ENCODE peak calls at places on chromosomes 6 and 20, in nine cellular contexts. N, E, T, K, C, V, D, O and Q are unnamed samples. For H3K4me1, the result is how much of the 10 kb centered on the place peaks cover.

GRCh38 chr6:11543919-11544518 is 6.5 kb downstream of the TMEM170B start:
- DNase-seq in N (no peak), E (no peak), T (no peak), K (no peak), C (no peak), V (no peak), D (no peak), O (no peak), Q (no peak)

GRCh38 chr6:75282706-75283105 is 1.9 kb downstream of the TMEM30A start:
- DNase-seq in N (no peak), E (no peak), T (no peak), K (peak), C (peak), V (no peak), D (no peak), O (no peak), Q (no peak)

GRCh38 chr6:2061880-2062279 is 183.5 kb downstream of the GMDS start:
- DNase-seq in N (no peak), E (no peak), T (no peak), K (no peak), C (peak), V (no peak), D (no peak), O (no peak), Q (peak)

GRCh38 chr6:14265049-14266021 is 147.8 kb downstream of the CD83 start:
- DNase-seq in N (no peak), E (peak), T (no peak), K (peak), C (no peak), V (no peak), D (no peak), O (no peak), Q (no peak)

GRCh38 chr20:9565910-9566550 is 51.6 kb downstream of the LAMP5 start:
- DNase-seq in N (no peak), E (no peak), T (no peak), K (no peak), C (no peak), V (no peak), D (no peak), O (no peak), Q (no peak)

GRCh38 chr6:80210618-80211017 is 104.1 kb downstream of the BCKDHB start:
- DNase-seq in N (no peak), E (peak), T (no peak), K (no peak), C (no peak), V (peak), D (no peak), O (peak), Q (peak)

GRCh38 chr6:166691199-166691598 is 64.1 kb upstream of the RPS6KA2 start:
- DNase-seq in N (peak), E (no peak), T (peak), K (peak), C (peak), V (no peak), D (peak), O (peak), Q (peak)

GRCh38 chr6:109458774-109459531 is 3.4 kb upstream of the MICAL1 start:
- DNase-seq in N (no peak), E (no peak), T (no peak), K (no peak), C (no peak), V (peak), D (no peak), O (no peak), Q (no peak)

GRCh38 chr6:89073014-89073620 is 7.4 kb upstream of the PNRC1 start:
- DNase-seq in N (no peak), E (no peak), T (no peak), K (no peak), C (no peak), V (peak), D (no peak), O (peak), Q (no peak)

GRCh38 chr6:41258196-41258493 is 28.3 kb downstream of the TREM1 start:
- DNase-seq in N (no peak), E (no peak), T (no peak), K (no peak), C (no peak), V (no peak), D (no peak), O (no peak), Q (no peak)

GRCh38 chr20:24158271-24158670 is 169.7 kb upstream of the GGTLC1 start:
- DNase-seq in N (no peak), E (no peak), T (no peak), K (no peak), C (no peak), V (no peak), D (no peak), O (no peak), Q (no peak)

GRCh38 chr20:24350923-24351368 is 118.5 kb upstream of the SYNDIG1 start:
- DNase-seq in N (no peak), E (no peak), T (peak), K (peak), C (no peak), V (no peak), D (no peak), O (no peak), Q (peak)

GRCh38 chr6:96899019-96899418 is 1.3 kb upstream of the NDUFAF4 start:
- DNase-seq in N (peak), E (peak), T (peak), K (peak), C (peak), V (peak), D (peak), O (peak), Q (peak)

GRCh38 chr6:130749402-130749801 is 77.8 kb upstream of the SMLR1 start:
- DNase-seq in N (no peak), E (peak), T (peak), K (no peak), C (no peak), V (peak), D (no peak), O (peak), Q (no peak)

GRCh38 chr6:109454483-109455160 is 950 bp downstream of the MICAL1 start:
- DNase-seq in N (no peak), E (peak), T (no peak), K (peak), C (no peak), V (no peak), D (no peak), O (peak), Q (no peak)

GRCh38 chr6:151087861-151088598 is 151.7 kb upstream of the AKAP12 start:
- DNase-seq in N (no peak), E (peak), T (no peak), K (peak), C (no peak), V (no peak), D (no peak), O (no peak), Q (peak)

GRCh38 chr6:154953644-154954043 is 41.5 kb upstream of the TIAM2 start:
- DNase-seq in N (no peak), E (no peak), T (no peak), K (no peak), C (no peak), V (no peak), D (no peak), O (no peak), Q (no peak)

GRCh38 chr20:13995841-13996240 is 525 bp downstream of the MACROD2 start:
- DNase-seq in N (no peak), E (peak), T (peak), K (peak), C (peak), V (peak), D (no peak), O (peak), Q (no peak)

DNA sequence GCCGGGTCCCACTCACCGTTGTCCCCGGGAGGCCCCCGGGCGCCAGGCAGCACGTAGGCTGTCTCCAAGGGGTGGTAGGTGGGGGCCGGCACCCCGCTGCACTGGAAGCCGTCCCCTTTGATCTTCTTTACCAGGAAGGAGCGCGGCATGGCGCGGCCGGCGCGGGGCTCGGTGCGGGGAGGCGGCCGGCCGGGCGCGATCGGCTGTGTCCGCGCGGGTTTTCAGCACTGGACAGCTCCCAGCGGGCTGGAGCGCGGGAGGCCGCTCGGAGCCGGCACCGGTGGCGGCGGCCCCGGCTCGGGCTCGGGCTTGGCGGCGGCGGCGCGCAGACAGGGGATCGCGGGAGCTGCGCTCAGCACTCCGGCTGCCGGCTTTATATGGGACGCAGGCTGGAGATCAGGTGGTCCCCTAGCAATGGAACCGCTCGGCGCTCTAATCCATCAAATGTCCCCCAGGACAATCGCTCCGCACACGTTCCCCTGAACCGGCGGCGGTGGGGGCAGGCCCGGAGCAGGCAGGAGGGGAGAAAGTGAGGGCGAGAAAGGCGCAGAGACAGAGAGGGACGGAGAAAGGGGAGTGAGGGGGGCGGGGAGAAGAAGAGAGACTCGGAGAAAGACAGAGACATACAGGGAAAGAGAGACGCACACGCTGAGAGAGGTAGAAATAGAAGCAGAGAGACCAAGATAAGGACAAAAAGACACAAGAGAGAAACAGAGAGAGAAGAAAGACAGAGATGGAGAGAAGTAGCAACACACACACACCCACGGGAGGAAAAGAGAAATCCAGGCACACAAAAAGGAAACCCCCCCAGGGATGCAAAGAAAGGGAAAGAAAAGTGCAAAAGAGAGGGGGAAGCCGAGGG is at the start of gene SCRT2:
- DNase-seq in N (peak), E (peak), T (peak), K (peak), C (peak), V (peak), D (no peak), O (peak), Q (peak)
- TF ChIP-seq EZH2 in N (peak), E (peak), T (no peak), K (peak), C (no peak), V (peak), D (no peak), O (peak), Q (peak)

GRCh38 chr6:218153-219018 is 73.9 kb upstream of the DUSP22 start:
- DNase-seq in N (no peak), E (no peak), T (no peak), K (no peak), C (no peak), V (no peak), D (no peak), O (no peak), Q (no peak)
- H2AFZ ChIP-seq in N (no peak), E (no peak), T (no peak), K (no peak), C (no peak), V (no peak), D (no peak), O (no peak), Q (no peak)

GRCh38 chr6:90271831-90272230 is 24.8 kb downstream of the BACH2 start:
- DNase-seq in N (no peak), E (no peak), T (no peak), K (no peak), C (no peak), V (no peak), D (no peak), O (no peak), Q (no peak)
- H3K4me1 ChIP-seq in N (under half), E (under half), T (under half), K (under half), C (under half), V (under half), D (under half), O (under half), Q (under half)

GRCh38 chr20:20369353-20370086 is 1.6 kb downstream of the INSM1 start:
- DNase-seq in N (no peak), E (peak), T (peak), K (no peak), C (no peak), V (peak), D (no peak), O (peak), Q (no peak)
- TF ChIP-seq EZH2 in N (no peak), E (no peak), T (peak), K (no peak), C (peak), V (peak), D (no peak), O (peak), Q (peak)

GRCh38 chr20:35304956-35305355 is 12.7 kb upstream of the FAM83C start:
- DNase-seq in N (no peak), E (no peak), T (no peak), K (no peak), C (no peak), V (no peak), D (no peak), O (peak), Q (no peak)

GRCh38 chr20:35303735-35304431 is 11.7 kb upstream of the FAM83C start:
- DNase-seq in N (peak), E (peak), T (peak), K (peak), C (peak), V (peak), D (peak), O (peak), Q (peak)

GRCh38 chr20:35302421-35303335 is 10.5 kb upstream of the FAM83C start:
- DNase-seq in N (peak), E (no peak), T (peak), K (no peak), C (no peak), V (no peak), D (no peak), O (peak), Q (peak)

GRCh38 chr20:35301426-35301825 is 9.2 kb upstream of the FAM83C start:
- DNase-seq in N (no peak), E (no peak), T (no peak), K (no peak), C (no peak), V (no peak), D (no peak), O (no peak), Q (no peak)

GRCh38 chr20:35303382-35303734 is 11.1 kb upstream of the FAM83C start:
- DNase-seq in N (no peak), E (no peak), T (no peak), K (no peak), C (no peak), V (no peak), D (no peak), O (peak), Q (no peak)
- H2AFZ ChIP-seq in N (no peak), E (no peak), T (peak), K (peak), C (peak), V (no peak), D (no peak), O (no peak), Q (peak)

DNA sequence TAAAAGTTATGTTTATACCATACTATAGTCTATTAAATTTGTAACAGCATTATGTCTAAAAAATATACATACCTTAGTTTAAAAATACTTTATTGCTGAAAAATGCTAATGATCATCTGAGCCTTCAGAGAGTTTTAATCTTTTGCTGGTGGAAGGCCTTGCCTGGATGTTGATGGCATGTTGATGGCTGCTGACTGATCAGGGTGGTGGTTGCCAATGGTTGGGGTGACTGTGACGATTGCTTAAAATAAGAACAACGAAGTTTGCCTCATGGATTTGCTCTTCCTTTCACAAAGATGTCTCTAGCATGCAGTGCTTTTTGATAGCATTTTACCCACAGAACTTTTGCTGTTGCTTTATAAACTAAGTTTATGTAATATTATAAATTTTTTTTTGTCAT is 68.6 kb downstream of the QKI start:
- DNase-seq in N (no peak), E (no peak), T (no peak), K (no peak), C (no peak), V (no peak), D (no peak), O (no peak), Q (no peak)
- H3K4me1 ChIP-seq in N (under half), E (under half), T (under half), K (under half), C (under half), V (under half), D (under half), O (under half), Q (under half)

GRCh38 chr20:2847802-2848201 is 7.3 kb downstream of the VPS16 start:
- DNase-seq in N (no peak), E (no peak), T (no peak), K (no peak), C (no peak), V (no peak), D (no peak), O (no peak), Q (no peak)

GRCh38 chr20:2849529-2849928 is 9.0 kb downstream of the VPS16 start:
- DNase-seq in N (no peak), E (no peak), T (no peak), K (no peak), C (no peak), V (no peak), D (no peak), O (no peak), Q (no peak)

GRCh38 chr20:2845607-2846006 is 5.1 kb downstream of the VPS16 start:
- DNase-seq in N (no peak), E (no peak), T (no peak), K (no peak), C (no peak), V (no peak), D (no peak), O (no peak), Q (no peak)

GRCh38 chr20:2851086-2851485 is 10.5 kb downstream of the VPS16 start:
- DNase-seq in N (no peak), E (no peak), T (no peak), K (no peak), C (no peak), V (no peak), D (no peak), O (no peak), Q (no peak)

GRCh38 chr20:2846698-2847097 is 6.2 kb downstream of the VPS16 start:
- DNase-seq in N (no peak), E (no peak), T (no peak), K (no peak), C (no peak), V (no peak), D (no peak), O (no peak), Q (no peak)
- TF ChIP-seq EZH2 in N (no peak), E (no peak), T (no peak), K (no peak), C (no peak), V (no peak), D (no peak), O (no peak), Q (no peak)

GRCh38 chr20:63626424-63627128 is at the start of gene GMEB2:
- DNase-seq in N (no peak), E (peak), T (no peak), K (no peak), C (no peak), V (no peak), D (peak), O (peak), Q (peak)
- H2AFZ ChIP-seq in N (peak), E (peak), T (peak), K (peak), C (peak), V (peak), D (no peak), O (peak), Q (peak)

DNA sequence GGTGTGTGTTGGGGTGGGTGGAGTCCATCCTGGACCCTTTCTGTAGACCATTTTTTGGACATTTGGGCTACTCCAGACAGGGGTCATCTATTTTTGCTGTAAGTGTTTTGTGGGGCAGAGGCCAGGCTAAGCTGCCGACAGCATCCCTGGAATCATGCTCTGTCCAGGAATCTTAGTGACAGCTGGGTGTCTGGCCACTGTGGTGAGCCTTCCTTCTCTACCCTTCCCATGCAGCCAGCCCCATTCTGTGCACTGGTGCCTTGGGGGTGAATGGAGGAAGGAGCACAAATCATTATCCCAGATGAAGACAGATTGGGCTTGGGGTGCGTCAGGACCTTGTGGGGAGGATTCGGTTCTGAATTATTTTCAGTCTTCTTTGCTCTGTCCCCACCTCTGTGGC is 20.2 kb downstream of the TOX2 start:
- DNase-seq in N (no peak), E (no peak), T (no peak), K (no peak), C (no peak), V (no peak), D (no peak), O (no peak), Q (no peak)
- H3K4me1 ChIP-seq in N (under half), E (under half), T (under half), K (under half), C (under half), V (under half), D (under half), O (under half), Q (under half)